ENCODE peak calls at places on chromosome 20, in four cellular contexts. G is body of pancreas, O is lung, A is heart right ventricle. I is an unnamed sample.

GRCh38 chr20:815914-816606 is 17.5 kb upstream of the FAM110A start:
- DNase-seq in O (peak; percentile 58), A (peak; percentile 51), G (peak; percentile 71), I (peak; percentile 68)

GRCh38 chr20:51306521-51307358 is 235.8 kb downstream of the NFATC2 start:
- DNase-seq in A (peak; percentile 64), G (peak; percentile 79), O (peak; percentile 76), I (peak; percentile 76)

GRCh38 chr20:14498809-14499208 is 161.4 kb upstream of the FLRT3 start:
- DNase-seq in A (no peak), G (no peak), O (no peak), I (no peak)

GRCh38 chr20:63741676-63742380 is 2.3 kb downstream of the SLC2A4RG start:
- DNase-seq in A (no peak), G (no peak), O (no peak), I (no peak)

GRCh38 chr20:51044796-51045195 is 21.9 kb upstream of the KCNG1 start:
- DNase-seq in O (no peak), G (no peak), A (no peak), I (no peak)

GRCh38 chr20:20368414-20369352 is 779 bp downstream of the INSM1 start:
- DNase-seq in O (no peak), G (no peak), A (no peak), I (no peak)

GRCh38 chr20:61002090-61002489 is 250.0 kb upstream of the CDH4 start:
- DNase-seq in A (no peak), O (no peak), G (no peak), I (no peak)

GRCh38 chr20:4470375-4470774 is 251.3 kb upstream of the PRND start:
- DNase-seq in G (no peak), A (no peak), O (no peak), I (no peak)

GRCh38 chr20:44041001-44041400 is 126.3 kb downstream of the TOX2 start:
- DNase-seq in A (no peak), G (no peak), O (no peak), I (no peak)

GRCh38 chr20:4812641-4813075 is 90.9 kb downstream of the PRND start:
- DNase-seq in O (no peak), A (no peak), G (no peak), I (no peak)

GRCh38 chr20:33169176-33169794 is 1.3 kb downstream of the BPIFA2 start:
- DNase-seq in O (no peak), A (no peak), G (no peak), I (no peak)

GRCh38 chr20:13008761-13009681 is at the start of gene SPTLC3:
- DNase-seq in A (peak; percentile 44), O (peak; percentile 57), G (peak; percentile 73), I (peak; percentile 73)
- H3K27ac ChIP-seq in A (peak within 1 kb of the TSS; percentile 82), O (peak within 1 kb of the TSS; percentile 53), G (peak within 1 kb of the TSS; percentile 56), I (peak within 1 kb of the TSS; percentile 71)

DNA sequence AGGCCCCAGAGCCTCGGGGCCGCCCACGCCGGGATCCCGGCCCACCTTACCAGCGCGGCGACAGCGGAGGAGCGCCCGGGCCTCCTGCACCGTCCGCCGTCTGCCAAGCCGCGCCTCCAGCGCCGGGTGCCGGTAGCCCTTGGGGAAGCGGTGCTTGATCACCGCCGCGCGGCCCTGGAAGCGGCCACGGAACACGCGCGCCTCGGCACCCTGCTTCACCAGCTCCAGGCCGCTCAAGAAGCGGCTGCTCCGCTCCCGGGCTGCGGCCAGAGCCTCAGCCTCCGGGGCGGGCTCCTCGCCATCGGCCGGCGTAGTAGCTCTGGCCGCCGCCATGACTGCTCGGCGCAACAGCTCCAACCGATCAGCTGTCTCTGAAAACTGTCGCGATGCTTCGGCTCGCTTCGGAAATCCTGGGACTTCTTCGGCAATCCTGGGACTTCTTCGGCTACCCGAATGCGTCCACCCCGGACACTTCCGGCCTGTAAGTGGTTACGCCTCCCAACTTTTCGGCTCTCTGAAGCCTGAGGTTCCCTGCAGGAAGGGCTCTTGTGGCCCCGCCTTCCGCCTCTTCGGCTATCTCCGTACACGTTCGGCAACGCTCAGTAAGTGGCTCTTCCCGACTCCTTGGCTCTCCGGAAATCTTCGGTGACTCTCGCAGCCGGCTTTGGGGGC is at the start of gene TP53RK:
- DNase-seq in A (peak; percentile 99), O (peak; percentile 99), G (peak; percentile 99), I (peak; percentile 98)
- TF ChIP-seq CTCF in A (no peak), O (no peak), G (peak; percentile 49), I (peak; percentile 33)

GRCh38 chr20:41599699-41600104 is 18.5 kb downstream of the CHD6 start:
- DNase-seq in O (no peak), G (no peak), A (no peak), I (no peak)
- H3K9me3 ChIP-seq in O (peaks cover 17% of the 10 kb centered on the region), G (peaks cover 26% of the 10 kb centered on the region), A (peaks cover 73% of the 10 kb centered on the region), I (peaks cover 16% of the 10 kb centered on the region)

GRCh38 chr20:41174373-41174772 is 37.0 kb downstream of the PLCG1 start:
- DNase-seq in G (no peak), O (peak; percentile 26), A (peak; percentile 4), I (peak; percentile 49)

GRCh38 chr20:41173791-41174341 is 36.5 kb downstream of the PLCG1 start:
- DNase-seq in O (no peak), A (peak; percentile 3), G (no peak), I (peak; percentile 53)

GRCh38 chr20:41175201-41175651 is 37.9 kb downstream of the PLCG1 start:
- DNase-seq in A (peak; percentile 2), G (no peak), O (peak; percentile 25), I (peak; percentile 32)

GRCh38 chr20:41175727-41176330 is 38.5 kb downstream of the PLCG1 start:
- DNase-seq in G (no peak), O (no peak), A (peak; percentile 3), I (peak; percentile 38)

DNA sequence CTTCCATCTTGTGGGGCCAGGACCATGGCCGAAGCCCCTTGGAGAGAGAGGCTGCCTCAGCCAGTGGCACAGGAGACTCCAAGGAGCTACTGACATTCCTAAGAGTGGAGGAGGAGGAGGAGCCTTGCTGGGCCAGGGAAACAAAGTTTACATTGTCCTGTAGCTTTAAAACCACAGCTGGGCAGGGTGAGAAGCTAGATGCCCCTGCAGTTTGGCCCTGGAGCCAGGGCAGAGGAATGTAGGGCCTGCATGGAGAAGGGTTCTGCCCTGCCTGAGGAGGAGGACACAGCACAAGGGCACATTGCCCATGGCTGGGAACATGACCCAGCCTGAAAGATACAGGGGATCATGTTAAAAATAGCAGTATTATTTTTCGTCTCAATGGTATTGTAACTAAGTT is 37.4 kb downstream of the PLCG1 start:
- DNase-seq in G (no peak), A (peak; percentile 51), O (peak; percentile 27), I (peak; percentile 58)
- H3K27ac ChIP-seq in G (no peak overlapping the region), A (peak overlapping the region; percentile 90), O (peak overlapping the region; percentile 69), I (peak overlapping the region; percentile 77)

GRCh38 chr20:62142252-62143117 is 709 bp downstream of the PSMA7 start:
- DNase-seq in G (peak; percentile 36), A (no peak), O (no peak), I (no peak)

GRCh38 chr20:62143118-62143975 is at the start of the genes PSMA7 and SS18L1:
- DNase-seq in O (peak; percentile 86), G (peak; percentile 86), A (peak; percentile 88), I (peak; percentile 86)

GRCh38 chr20:62141043-62141396 is 2.2 kb downstream of the PSMA7 start:
- DNase-seq in A (no peak), G (no peak), O (no peak), I (no peak)

GRCh38 chr20:62139636-62140035 is 3.6 kb downstream of the PSMA7 start:
- DNase-seq in O (no peak), A (no peak), G (no peak), I (no peak)

DNA sequence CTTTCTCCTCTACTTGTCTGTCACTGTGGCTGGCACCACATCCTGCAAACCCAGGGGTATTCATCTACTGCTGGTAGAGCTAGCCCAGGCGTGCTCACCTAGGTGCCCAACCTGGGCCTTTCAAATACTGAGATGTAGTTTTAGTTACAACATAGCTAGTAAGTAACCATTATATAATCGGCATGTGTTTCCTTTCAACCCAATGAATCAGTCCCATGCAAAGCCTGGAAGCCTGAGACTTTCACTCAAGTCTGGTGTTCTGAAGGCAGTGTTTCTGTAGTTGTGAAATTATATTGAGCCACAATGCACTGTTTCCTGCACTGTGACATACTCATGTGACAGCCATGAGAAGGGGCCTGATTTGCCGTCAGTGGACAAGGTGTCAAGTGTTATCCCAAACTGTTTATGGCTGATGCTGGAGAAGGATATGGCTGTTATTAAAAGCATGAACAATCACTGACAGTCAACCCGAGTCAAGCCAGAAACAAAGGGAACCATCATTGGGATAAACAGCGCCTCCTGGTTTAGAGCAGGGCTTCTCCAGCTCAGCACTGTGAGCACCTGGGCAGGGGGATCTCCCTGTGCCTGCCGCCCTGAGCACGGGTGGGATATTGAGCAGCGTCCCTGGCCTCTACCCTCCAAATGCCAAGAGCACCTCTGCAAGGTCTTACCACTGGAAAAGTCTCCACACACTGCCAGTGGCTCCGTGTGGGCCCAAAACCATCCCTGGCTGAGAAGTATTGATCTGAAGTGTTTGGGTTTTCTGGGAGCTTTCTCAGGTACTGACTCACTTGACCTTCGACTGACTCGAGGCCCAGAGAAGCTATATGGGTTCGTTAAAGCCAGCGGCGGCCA is 1.6 kb downstream of the PSMA7 start:
- DNase-seq in G (peak; percentile 34), A (no peak), O (no peak), I (no peak)
- TF ChIP-seq CTCF in G (peak; percentile 25), A (no peak), O (no peak), I (no peak)

GRCh38 chr20:48851579-48851978 is 23.8 kb upstream of the PREX1 start:
- DNase-seq in O (no peak), G (no peak), A (no peak), I (no peak)
- H3K9me3 ChIP-seq in O (no peaks in the 10 kb centered on the region), G (no peaks in the 10 kb centered on the region), A (no peaks in the 10 kb centered on the region), I (no peaks in the 10 kb centered on the region)

GRCh38 chr20:62030834-62031434 is 34.7 kb downstream of the TAF4 start:
- DNase-seq in A (no peak), O (no peak), G (no peak), I (no peak)

GRCh38 chr20:62029951-62030350 is 35.7 kb downstream of the TAF4 start:
- DNase-seq in G (no peak), O (no peak), A (no peak), I (no peak)

GRCh38 chr20:62030357-62030756 is 35.3 kb downstream of the TAF4 start:
- DNase-seq in O (no peak), A (no peak), G (no peak), I (no peak)

GRCh38 chr20:62032606-62033368 is 32.9 kb downstream of the TAF4 start:
- DNase-seq in A (no peak), G (peak; percentile 41), O (no peak), I (no peak)

DNA sequence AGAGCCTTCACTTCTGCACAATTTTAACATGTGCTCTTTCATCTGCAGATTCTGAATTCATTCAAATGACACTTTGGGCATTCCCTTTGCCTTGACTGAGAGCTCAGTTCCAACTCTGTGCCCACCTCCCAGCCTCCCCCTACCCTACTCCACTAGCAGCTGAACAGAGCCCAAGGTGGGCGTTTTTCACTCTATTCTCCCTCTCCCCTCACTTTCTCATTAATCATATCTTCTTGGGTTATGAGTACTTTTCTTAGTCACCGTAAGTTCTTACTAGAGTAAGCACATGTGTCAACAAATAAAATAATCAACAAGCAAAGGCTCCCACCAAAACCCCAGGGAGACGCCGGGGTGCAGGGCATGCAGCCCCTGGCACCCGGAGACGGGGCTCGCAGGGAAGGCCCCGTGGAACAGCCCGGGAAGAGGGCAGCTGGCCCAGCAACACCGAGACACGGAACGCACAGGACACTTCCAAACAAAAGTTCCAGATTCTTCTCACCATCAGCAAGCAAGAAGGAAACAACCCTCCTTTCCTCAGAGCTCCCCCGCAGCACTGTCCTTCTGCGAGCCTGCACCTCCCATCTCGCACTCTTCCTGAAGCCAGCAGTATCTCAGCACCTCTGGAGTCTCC is 34.1 kb downstream of the TAF4 start:
- DNase-seq in A (no peak), O (no peak), G (no peak), I (no peak)
- H3K27ac ChIP-seq in A (no peak overlapping the region), O (no peak overlapping the region), G (no peak overlapping the region), I (no peak overlapping the region)

I was measured in right atrium auricular region.